ENCODE peak calls at places on chromosomes 13 and 19, in nine cellular contexts. E is natural killer cell, Z is ovary, K is astrocyte of the spinal cord, D is HFFc6, T is lower lobe of right lung, V is AG09319, I is AG09309, H is epithelial cell of esophagus. W is an unnamed sample.

GRCh38 chr13:45219938-45220375 is 19.1 kb upstream of the KCTD4 start:
- DNase-seq in Z (no peak), I (peak), E (no peak), V (no peak), T (no peak), H (peak), D (peak), K (peak), W (no peak)

GRCh38 chr19:8393871-8394250 is 3.7 kb downstream of the RAB11B start:
- DNase-seq in T (no peak), E (no peak), K (no peak), Z (no peak), V (no peak), H (no peak), D (no peak), I (no peak), W (no peak)

GRCh38 chr13:20512042-20512683 is 13.5 kb downstream of the CRYL1 start:
- DNase-seq in V (no peak), Z (no peak), H (no peak), T (no peak), E (no peak), D (no peak), I (no peak), K (no peak), W (no peak)

GRCh38 chr13:50156140-50156539 is 140.9 kb downstream of the KCNRG start:
- DNase-seq in D (peak), Z (no peak), T (no peak), H (peak), E (no peak), K (peak), I (peak), V (no peak), W (no peak)

GRCh38 chr19:33032218-33032781 is 32.4 kb downstream of the RHPN2 start:
- DNase-seq in E (no peak), T (no peak), D (no peak), I (no peak), K (no peak), H (no peak), Z (no peak), V (no peak), W (no peak)

GRCh38 chr13:75372517-75372916 is 109.5 kb downstream of the TBC1D4 start:
- DNase-seq in Z (no peak), K (peak), I (no peak), T (no peak), H (peak), D (peak), E (no peak), V (no peak), W (no peak)

GRCh38 chr19:52094526-52094925 is 1.0 kb downstream of the ZNF841 start:
- DNase-seq in T (no peak), K (no peak), V (no peak), I (no peak), E (no peak), D (no peak), Z (no peak), H (no peak), W (no peak)

GRCh38 chr13:20340759-20341161 is 108.6 kb upstream of the GJB6 start:
- DNase-seq in D (no peak), V (no peak), H (peak), K (no peak), I (peak), Z (no peak), E (no peak), T (no peak), W (no peak)

GRCh38 chr13:102191951-102192461 is 209.8 kb downstream of the FGF14 start:
- DNase-seq in E (no peak), V (no peak), T (no peak), Z (no peak), K (peak), D (no peak), H (peak), I (no peak), W (no peak)

GRCh38 chr13:101499406-101499805 is 46.9 kb downstream of the ITGBL1 start:
- DNase-seq in V (no peak), I (peak), K (peak), D (no peak), E (no peak), T (no peak), Z (no peak), H (peak), W (no peak)

GRCh38 chr13:57633141-57633949 is 1.8 kb downstream of the PCDH17 start:
- DNase-seq in D (no peak), T (peak), E (no peak), Z (no peak), I (no peak), V (no peak), K (no peak), H (no peak), W (no peak)
- TF ChIP-seq CTCF in D (peak), T (peak), E (no peak), Z (no peak), I (no peak), V (no peak), K (peak), H (no peak), W (peak)

GRCh38 chr13:47126432-47126831 is 229.6 kb upstream of the HTR2A start:
- DNase-seq in K (no peak), E (no peak), I (no peak), H (peak), T (no peak), Z (no peak), D (no peak), V (no peak), W (no peak)
- TF ChIP-seq CTCF in K (peak), E (no peak), I (peak), H (no peak), T (no peak), Z (no peak), D (no peak), V (no peak), W (no peak)

DNA sequence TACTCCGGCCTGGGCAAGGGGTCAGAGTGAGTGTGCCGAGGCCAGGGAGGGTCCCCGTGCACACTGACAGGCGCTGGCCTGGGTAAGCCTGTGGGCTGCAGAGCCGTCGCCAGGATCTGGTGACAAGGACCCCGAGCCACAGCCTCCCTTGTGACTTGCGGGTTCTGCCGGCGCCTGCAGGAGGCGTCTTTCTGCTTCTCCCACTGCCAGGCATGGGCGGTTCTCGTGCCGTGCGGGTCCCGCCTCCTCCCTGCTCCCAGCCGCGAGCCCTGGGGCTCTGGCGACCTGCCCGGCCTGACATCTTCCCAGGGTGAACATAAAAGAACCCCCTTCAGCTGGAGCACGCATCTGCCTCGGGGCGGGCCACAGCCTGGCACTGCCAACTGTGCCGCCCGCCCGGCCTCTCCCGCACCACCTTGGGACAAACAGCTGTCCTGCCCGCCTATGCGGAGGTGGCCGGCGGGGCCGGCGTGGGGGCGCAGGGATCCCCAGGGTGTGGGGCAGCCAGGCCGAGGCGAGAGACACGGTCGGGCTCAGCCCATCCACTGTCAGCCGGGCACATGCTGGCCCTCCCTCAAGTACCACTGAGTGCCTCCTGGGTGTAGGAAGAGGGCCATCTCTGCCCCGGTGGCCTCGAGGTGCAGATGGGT is 1.5 kb upstream of the HCN2 start:
- DNase-seq in V (no peak), I (no peak), K (peak), E (no peak), Z (no peak), H (peak), D (peak), T (peak), W (no peak)
- TF ChIP-seq CTCF in V (peak), I (peak), K (peak), E (no peak), Z (no peak), H (peak), D (peak), T (peak), W (no peak)

GRCh38 chr19:41397086-41398041 is at the start of the genes BCKDHA and EXOSC5:
- DNase-seq in K (peak), D (peak), Z (peak), I (peak), E (peak), V (peak), T (peak), H (peak), W (peak)
- TF ChIP-seq CTCF in K (no peak), D (peak), Z (no peak), I (no peak), E (no peak), V (no peak), T (no peak), H (no peak), W (no peak)

GRCh38 chr19:23762884-23763711 is 4.4 kb upstream of the ZNF681 start:
- DNase-seq in D (no peak), H (peak), I (no peak), K (peak), E (peak), V (no peak), Z (peak), T (peak), W (peak)

GRCh38 chr19:23770672-23771250 is 12.1 kb upstream of the ZNF681 start:
- DNase-seq in T (no peak), D (no peak), V (no peak), Z (no peak), H (no peak), E (no peak), I (no peak), K (no peak), W (no peak)

GRCh38 chr19:23769691-23770468 is 11.2 kb upstream of the ZNF681 start:
- DNase-seq in Z (no peak), I (no peak), D (no peak), E (no peak), K (no peak), V (no peak), H (peak), T (no peak), W (no peak)

GRCh38 chr19:23764781-23765180 is 6.1 kb upstream of the ZNF681 start:
- DNase-seq in H (no peak), K (no peak), T (no peak), I (no peak), E (no peak), V (no peak), Z (no peak), D (no peak), W (no peak)

DNA sequence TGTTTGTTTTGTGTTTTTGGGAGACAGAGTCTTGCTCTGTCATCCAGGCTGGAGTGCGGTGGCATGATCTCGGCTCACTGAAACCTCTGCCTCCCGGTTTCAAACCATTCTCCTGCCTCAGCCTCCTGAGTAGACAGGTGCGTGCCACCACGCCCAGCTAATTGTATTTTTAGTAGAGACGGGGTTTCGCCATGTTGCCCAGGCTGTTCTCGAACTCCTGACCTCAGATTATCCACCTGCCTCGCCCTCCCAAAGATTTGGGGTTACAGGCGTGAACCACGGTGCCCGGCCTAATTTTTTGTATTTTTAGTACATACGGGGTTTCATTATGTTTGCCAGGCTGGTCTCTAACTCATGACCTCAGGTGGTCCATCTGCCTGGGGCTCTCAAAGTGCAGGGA is 8.3 kb upstream of the ZNF681 start:
- DNase-seq in H (no peak), K (no peak), I (no peak), Z (no peak), D (no peak), V (no peak), E (no peak), T (no peak), W (no peak)
- TF ChIP-seq CTCF in H (no peak), K (no peak), I (no peak), Z (no peak), D (no peak), V (no peak), E (no peak), T (no peak), W (no peak)

GRCh38 chr19:48815870-48816501 is 5.2 kb upstream of the BCAT2 start:
- DNase-seq in H (peak), I (no peak), E (no peak), V (no peak), K (no peak), D (no peak), Z (no peak), T (no peak), W (no peak)
- TF ChIP-seq CTCF in H (peak), I (no peak), E (no peak), V (no peak), K (no peak), D (no peak), Z (no peak), T (no peak), W (no peak)

GRCh38 chr13:21608961-21609360 is 5.0 kb upstream of the MICU2 start:
- DNase-seq in K (no peak), V (no peak), Z (no peak), T (no peak), H (peak), E (no peak), I (no peak), D (no peak), W (no peak)

GRCh38 chr13:21606251-21606650 is 2.3 kb upstream of the MICU2 start:
- DNase-seq in Z (no peak), I (no peak), E (no peak), H (no peak), K (no peak), V (no peak), T (no peak), D (no peak), W (no peak)

GRCh38 chr13:21606781-21607180 is 2.8 kb upstream of the MICU2 start:
- DNase-seq in H (no peak), V (no peak), I (no peak), E (no peak), K (no peak), T (no peak), Z (no peak), D (no peak), W (no peak)

GRCh38 chr13:21603531-21604448 is at the start of gene MICU2:
- DNase-seq in T (peak), Z (peak), E (peak), I (peak), K (peak), V (peak), D (peak), H (peak), W (peak)
- TF ChIP-seq CTCF in T (peak), Z (peak), E (no peak), I (no peak), K (peak), V (no peak), D (peak), H (no peak), W (no peak)

DNA sequence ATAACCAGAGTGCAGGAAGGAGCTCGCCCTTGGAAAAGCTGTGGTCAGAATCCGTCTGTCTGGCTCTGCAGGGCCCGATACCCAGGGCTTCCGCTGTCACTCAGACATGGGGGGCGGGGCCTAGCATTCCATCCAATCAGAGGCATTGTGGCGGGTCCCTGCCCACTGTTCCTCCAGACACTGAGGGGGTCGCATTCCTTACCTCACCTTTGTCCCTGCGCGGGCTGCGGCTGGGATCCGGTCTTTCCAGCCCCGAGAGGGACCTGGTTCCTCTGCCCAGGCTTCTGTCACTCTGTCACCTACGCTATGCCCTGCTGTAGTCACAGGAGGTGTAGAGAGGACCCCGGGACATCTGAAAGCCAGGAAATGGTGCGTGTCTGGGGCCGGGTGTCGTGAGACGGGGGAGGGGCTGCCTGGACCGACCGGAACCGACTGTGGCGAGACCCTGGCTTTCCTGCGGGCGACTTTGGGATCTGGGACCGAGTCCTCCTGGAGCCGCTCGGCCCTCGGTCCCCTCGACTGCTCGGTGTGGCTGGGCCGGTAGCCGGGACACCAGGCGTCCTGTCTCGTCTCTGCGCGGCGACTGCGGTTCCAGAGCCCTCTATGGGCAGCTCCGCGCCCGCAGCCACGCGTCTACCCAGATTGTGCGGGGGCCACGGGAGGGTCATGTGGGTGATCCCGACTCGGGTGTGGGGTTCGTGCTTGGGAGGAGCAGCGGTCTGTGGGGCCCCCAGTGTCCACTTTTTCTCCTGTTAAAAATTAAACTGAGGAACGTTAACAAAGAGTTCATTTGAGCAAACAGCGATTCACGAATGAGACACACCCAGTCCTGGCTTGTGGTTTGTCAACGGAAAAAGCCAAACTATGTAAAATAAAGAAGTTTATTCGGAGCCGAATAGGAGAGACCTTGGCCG is at the start of gene ZNF69:
- DNase-seq in I (no peak), K (peak), H (peak), D (peak), T (peak), E (peak), V (peak), Z (peak), W (peak)
- TF ChIP-seq CTCF in I (peak), K (peak), H (no peak), D (peak), T (peak), E (no peak), V (peak), Z (no peak), W (no peak)

DNA sequence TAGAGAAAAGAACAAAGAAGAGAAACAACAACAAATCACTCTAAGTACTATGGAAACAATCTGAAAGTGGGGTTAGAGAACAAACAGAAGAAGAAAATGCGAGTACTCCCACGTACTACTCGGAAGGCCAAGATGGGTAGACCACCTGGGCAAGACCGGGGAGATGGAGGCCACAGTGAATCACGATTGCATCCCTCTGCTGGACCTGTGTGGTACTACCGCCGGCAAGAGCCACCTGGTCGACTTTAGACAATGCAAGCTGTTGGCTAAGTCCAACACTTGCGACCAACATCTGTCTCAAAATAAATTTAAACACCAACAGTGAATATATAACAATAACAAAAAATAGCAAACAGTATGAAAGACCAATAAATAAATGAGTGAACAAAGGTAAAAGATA is 45.5 kb upstream of the ZNF91 start:
- DNase-seq in T (no peak), E (no peak), Z (no peak), I (no peak), D (no peak), V (no peak), K (no peak), H (no peak), W (no peak)
- TF ChIP-seq CTCF in T (peak), E (no peak), Z (no peak), I (peak), D (peak), V (no peak), K (peak), H (peak), W (no peak)

GRCh38 chr19:46620267-46620666 is 4.6 kb downstream of the PTGIR start:
- DNase-seq in Z (no peak), D (no peak), E (no peak), H (no peak), T (no peak), K (no peak), I (no peak), V (no peak), W (no peak)

GRCh38 chr19:46623915-46624502 is 880 bp downstream of the PTGIR start:
- DNase-seq in Z (no peak), I (no peak), D (no peak), H (no peak), K (no peak), T (no peak), V (no peak), E (no peak), W (no peak)

GRCh38 chr19:46620716-46621115 is 4.2 kb downstream of the PTGIR start:
- DNase-seq in T (no peak), Z (no peak), K (no peak), H (no peak), I (no peak), D (peak), E (no peak), V (no peak), W (no peak)

GRCh38 chr19:46622118-46622446 is 2.8 kb downstream of the PTGIR start:
- DNase-seq in H (no peak), Z (no peak), E (no peak), K (no peak), V (no peak), T (no peak), I (no peak), D (no peak), W (no peak)

GRCh38 chr19:46621191-46622117 is 3.4 kb downstream of the PTGIR start:
- DNase-seq in T (peak), V (no peak), Z (no peak), D (no peak), E (no peak), H (no peak), K (no peak), I (no peak), W (no peak)
- TF ChIP-seq CTCF in T (no peak), V (no peak), Z (no peak), D (peak), E (no peak), H (no peak), K (peak), I (peak), W (no peak)